ENCODE peak calls at places on chromosomes 13 and 19, in seven cellular contexts. V is adipocyte; B is left ventricle myocardium inferior; X is CD8-positive, alpha-beta T cell; K is naive thymus-derived CD4-positive, alpha-beta T cell; O is right lobe of liver; P is neuronal stem cell. D is an unnamed sample. For H3K27me3, the result is how much of the 10 kb centered on the place peaks cover.

GRCh38 chr13:100573121-100573520 is 15.5 kb downstream of the GGACT start:
- DNase-seq in V (peak), B (peak), X (peak), K (peak), O (peak), P (peak), D (peak)

GRCh38 chr13:77040076-77040475 is 13.1 kb upstream of the FBXL3 start:
- DNase-seq in V (no peak), B (no peak), X (no peak), K (no peak), O (no peak), P (no peak), D (no peak)

GRCh38 chr19:12938536-12939291 is at the start of gene CALR:
- DNase-seq in V (peak), B (no peak), X (no peak), K (no peak), O (no peak), P (no peak), D (no peak)

GRCh38 chr13:78241278-78241919 is 322.8 kb upstream of the EDNRB start:
- DNase-seq in V (peak), B (peak), X (no peak), K (no peak), O (peak), P (peak), D (no peak)

GRCh38 chr13:66305960-66306617 is 924.0 kb downstream of the PCDH9 start:
- DNase-seq in V (no peak), B (no peak), X (no peak), K (no peak), O (no peak), P (no peak), D (no peak)

GRCh38 chr19:2148482-2149135 is 2.8 kb downstream of the AP3D1 start:
- DNase-seq in V (no peak), B (no peak), X (no peak), K (no peak), O (no peak), P (no peak), D (no peak)

GRCh38 chr13:48849515-48849914 is 126.2 kb upstream of the FNDC3A start:
- DNase-seq in V (no peak), B (no peak), X (no peak), K (no peak), O (no peak), P (no peak), D (no peak)

GRCh38 chr19:49327878-49328544 is 3.0 kb upstream of the SLC6A16 start:
- DNase-seq in V (peak), B (no peak), X (no peak), K (no peak), O (no peak), P (no peak), D (no peak)

GRCh38 chr19:39335168-39335567 is 675 bp downstream of the GMFG start:
- DNase-seq in V (no peak), B (no peak), X (no peak), K (no peak), O (no peak), P (no peak), D (no peak)

GRCh38 chr13:97883356-97883755 is 70.1 kb upstream of the IPO5 start:
- DNase-seq in V (peak), B (no peak), X (no peak), K (no peak), O (no peak), P (no peak), D (no peak)

GRCh38 chr13:34085199-34085598 is 267.2 kb downstream of the RFC3 start:
- DNase-seq in V (peak), B (no peak), X (no peak), K (no peak), O (no peak), P (no peak), D (no peak)

GRCh38 chr13:46278474-46278873 is 66.7 kb downstream of the LRRC63 start:
- DNase-seq in V (no peak), B (no peak), X (no peak), K (no peak), O (no peak), P (no peak), D (no peak)

GRCh38 chr13:19154843-19155242 is 26.8 kb downstream of the TUBA3C start:
- DNase-seq in V (no peak), B (no peak), X (no peak), K (no peak), O (no peak), P (no peak), D (no peak)

GRCh38 chr19:5977222-5977784 is 637 bp downstream of the RANBP3 start:
- DNase-seq in V (peak), B (no peak), X (no peak), K (no peak), O (no peak), P (no peak), D (no peak)

GRCh38 chr13:40109324-40109958 is 454.0 kb downstream of the COG6 start:
- DNase-seq in V (peak), B (no peak), X (no peak), K (no peak), O (no peak), P (no peak), D (peak)

GRCh38 chr13:25406377-25406776 is 34.6 kb downstream of the ATP8A2 start:
- DNase-seq in V (peak), B (no peak), X (no peak), K (no peak), O (no peak), P (no peak), D (no peak)

GRCh38 chr19:6678690-6679109 is 8.7 kb upstream of the TNFSF14 start:
- DNase-seq in V (peak), B (no peak), X (no peak), K (no peak), O (no peak), P (no peak), D (no peak)

GRCh38 chr19:32876919-32877285 is 7.3 kb upstream of the SLC7A9 start:
- DNase-seq in V (no peak), B (no peak), X (no peak), K (no peak), O (no peak), P (no peak), D (no peak)

GRCh38 chr13:30705672-30706071 is 29.7 kb upstream of the ALOX5AP start:
- DNase-seq in V (no peak), B (no peak), X (no peak), K (no peak), O (no peak), P (no peak), D (no peak)

GRCh38 chr13:77476456-77476855 is 59.0 kb upstream of the SCEL start:
- DNase-seq in V (no peak), B (no peak), X (no peak), K (no peak), O (no peak), P (no peak), D (no peak)

GRCh38 chr19:54464624-54465266 is 1.2 kb upstream of the LENG9 start:
- DNase-seq in V (peak), B (peak), X (no peak), K (peak), O (peak), P (peak), D (peak)

GRCh38 chr13:102571075-102571474 is 25.7 kb upstream of the TPP2 start:
- DNase-seq in V (no peak), B (no peak), X (no peak), K (no peak), O (no peak), P (no peak), D (no peak)

GRCh38 chr19:39030854-39031367 is 1.4 kb downstream of the FBXO27 start:
- DNase-seq in V (no peak), B (no peak), X (no peak), K (no peak), O (no peak), P (peak), D (no peak)

GRCh38 chr13:30224732-30225131 is 82.6 kb downstream of the KATNAL1 start:
- DNase-seq in V (no peak), B (no peak), X (no peak), K (no peak), O (no peak), P (no peak), D (no peak)

GRCh38 chr13:64007334-64007733 is 2591.7 kb upstream of the PCDH20 start:
- DNase-seq in V (peak), B (no peak), X (no peak), K (no peak), O (no peak), P (no peak), D (no peak)

GRCh38 chr19:53864308-53864836 is 3.3 kb upstream of the MYADM start:
- DNase-seq in V (no peak), B (no peak), X (no peak), K (no peak), O (no peak), P (no peak), D (no peak)

GRCh38 chr19:55340784-55341147 is 1.1 kb downstream of the KMT5C start:
- DNase-seq in V (peak), B (no peak), X (no peak), K (no peak), O (no peak), P (no peak), D (no peak)

GRCh38 chr19:37977992-37978391 is 71.0 kb downstream of the SIPA1L3 start:
- DNase-seq in V (no peak), B (no peak), X (no peak), K (no peak), O (no peak), P (no peak), D (no peak)

GRCh38 chr19:16023558-16023915 is 52.8 kb upstream of the TPM4 start:
- DNase-seq in V (no peak), B (no peak), X (no peak), K (no peak), O (no peak), P (no peak), D (no peak)

GRCh38 chr13:30404207-30404606 is 18.1 kb upstream of the UBE2L5 start:
- DNase-seq in V (no peak), B (no peak), X (no peak), K (no peak), O (no peak), P (no peak), D (no peak)

GRCh38 chr13:19862511-19863313 is 737 bp downstream of the ZMYM5 start:
- DNase-seq in V (peak), B (peak), X (peak), K (peak), O (no peak), P (peak), D (no peak)

GRCh38 chr13:99310382-99311031 is 3.3 kb upstream of the GPR183 start:
- DNase-seq in V (peak), B (no peak), X (no peak), K (no peak), O (no peak), P (no peak), D (no peak)

GRCh38 chr13:21219044-21219381 is 42.6 kb downstream of the MRPL57 start:
- DNase-seq in V (no peak), B (no peak), X (no peak), K (no peak), O (no peak), P (no peak), D (no peak)

GRCh38 chr13:87089391-87089790 is 581.8 kb upstream of the SLITRK5 start:
- DNase-seq in V (no peak), B (no peak), X (no peak), K (no peak), O (no peak), P (no peak), D (no peak)

GRCh38 chr13:45554604-45555109 is 60.9 kb downstream of the ERICH6B start:
- DNase-seq in V (no peak), B (no peak), X (no peak), K (no peak), O (no peak), P (no peak), D (no peak)

GRCh38 chr13:83065136-83065535 is 817.1 kb downstream of the SLITRK1 start:
- DNase-seq in V (peak), B (no peak), X (no peak), K (no peak), O (no peak), P (no peak), D (no peak)

DNA sequence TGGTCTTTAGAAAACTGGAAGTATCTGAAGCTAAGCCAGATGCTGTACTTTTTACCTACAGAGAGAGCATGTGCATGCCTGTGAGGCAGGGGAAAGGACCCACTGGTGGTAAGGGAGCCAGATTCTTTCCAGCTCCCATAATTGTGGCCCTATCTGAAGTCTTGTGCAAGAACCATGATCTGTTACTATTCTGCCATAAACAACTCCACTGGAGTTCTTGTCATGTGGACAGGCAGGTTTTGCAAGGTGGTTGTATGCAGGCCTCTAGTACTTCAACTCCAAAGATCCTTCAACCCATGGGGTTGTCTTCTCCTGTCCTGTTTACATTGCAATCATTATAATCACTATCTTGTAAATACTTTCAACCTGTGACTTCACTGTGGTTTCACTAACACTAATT is 14.1 kb downstream of the PROSER1 start:
- DNase-seq in V (peak), B (no peak), X (no peak), K (no peak), O (no peak), P (no peak), D (no peak)
- H3K27me3 ChIP-seq in V (under half), B (under half), X (under half), K (under half), O (under half), P (under half), D (under half)

GRCh38 chr19:18590273-18591272 is 2.0 kb downstream of the REX1BD start:
- DNase-seq in V (peak), B (no peak), X (no peak), K (no peak), O (no peak), P (peak), D (peak)
- H3K27me3 ChIP-seq in V (under half), B (under half), X (under half), K (under half), O (under half), P (under half), D (under half)

GRCh38 chr13:27928353-27928804 is 8.6 kb downstream of the PDX1 start:
- DNase-seq in V (no peak), B (no peak), X (no peak), K (no peak), O (no peak), P (no peak), D (no peak)

GRCh38 chr13:27926644-27927434 is 7.0 kb downstream of the PDX1 start:
- DNase-seq in V (no peak), B (no peak), X (no peak), K (no peak), O (no peak), P (peak), D (no peak)

GRCh38 chr13:27929868-27930267 is 10.1 kb downstream of the PDX1 start:
- DNase-seq in V (no peak), B (no peak), X (no peak), K (no peak), O (no peak), P (no peak), D (no peak)

GRCh38 chr13:27927444-27928352 is 7.9 kb downstream of the PDX1 start:
- DNase-seq in V (no peak), B (no peak), X (no peak), K (no peak), O (no peak), P (peak), D (no peak)

GRCh38 chr13:27928805-27929753 is 9.3 kb downstream of the PDX1 start:
- DNase-seq in V (no peak), B (no peak), X (no peak), K (no peak), O (no peak), P (no peak), D (no peak)
- H3K27me3 ChIP-seq in V (half or more), B (half or more), X (under half), K (under half), O (under half), P (half or more), D (half or more)

GRCh38 chr13:112636401-112636975 is 48.5 kb upstream of the TUBGCP3 start:
- DNase-seq in V (no peak), B (no peak), X (no peak), K (no peak), O (no peak), P (no peak), D (no peak)

GRCh38 chr13:112637017-112637801 is 49.3 kb upstream of the TUBGCP3 start:
- DNase-seq in V (no peak), B (no peak), X (no peak), K (no peak), O (no peak), P (no peak), D (no peak)

GRCh38 chr13:112634102-112634501 is 46.1 kb upstream of the TUBGCP3 start:
- DNase-seq in V (no peak), B (no peak), X (no peak), K (no peak), O (no peak), P (no peak), D (no peak)

GRCh38 chr13:112638157-112638750 is 50.3 kb upstream of the TUBGCP3 start:
- DNase-seq in V (no peak), B (no peak), X (no peak), K (no peak), O (no peak), P (no peak), D (no peak)

GRCh38 chr13:112635323-112635722 is 47.4 kb upstream of the TUBGCP3 start:
- DNase-seq in V (no peak), B (no peak), X (no peak), K (no peak), O (no peak), P (no peak), D (no peak)
- H3K27me3 ChIP-seq in V (half or more), B (half or more), X (under half), K (under half), O (under half), P (under half), D (under half)

DNA sequence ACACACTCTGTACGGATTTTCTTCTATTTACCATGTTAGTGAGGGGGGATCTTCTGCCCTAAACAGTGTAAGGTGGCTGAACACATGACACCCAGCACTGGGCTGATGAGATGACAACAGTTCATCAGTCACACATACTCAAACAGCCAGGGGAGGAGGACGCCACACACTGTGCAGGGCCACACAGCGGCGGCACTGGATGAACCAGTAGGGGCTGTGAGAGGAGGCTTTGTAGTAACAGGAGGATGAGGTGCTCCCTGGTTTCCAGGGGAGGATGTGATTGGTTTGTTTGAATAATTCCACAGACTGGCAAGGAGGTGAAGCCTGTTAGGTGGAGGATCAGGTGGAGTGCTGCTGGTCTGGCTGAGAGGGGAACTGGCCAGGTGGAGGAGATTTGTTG is 16.3 kb upstream of the GTF3A start:
- DNase-seq in V (no peak), B (no peak), X (no peak), K (no peak), O (no peak), P (no peak), D (no peak)
- H3K27me3 ChIP-seq in V (under half), B (under half), X (under half), K (under half), O (under half), P (under half), D (under half)

DNA sequence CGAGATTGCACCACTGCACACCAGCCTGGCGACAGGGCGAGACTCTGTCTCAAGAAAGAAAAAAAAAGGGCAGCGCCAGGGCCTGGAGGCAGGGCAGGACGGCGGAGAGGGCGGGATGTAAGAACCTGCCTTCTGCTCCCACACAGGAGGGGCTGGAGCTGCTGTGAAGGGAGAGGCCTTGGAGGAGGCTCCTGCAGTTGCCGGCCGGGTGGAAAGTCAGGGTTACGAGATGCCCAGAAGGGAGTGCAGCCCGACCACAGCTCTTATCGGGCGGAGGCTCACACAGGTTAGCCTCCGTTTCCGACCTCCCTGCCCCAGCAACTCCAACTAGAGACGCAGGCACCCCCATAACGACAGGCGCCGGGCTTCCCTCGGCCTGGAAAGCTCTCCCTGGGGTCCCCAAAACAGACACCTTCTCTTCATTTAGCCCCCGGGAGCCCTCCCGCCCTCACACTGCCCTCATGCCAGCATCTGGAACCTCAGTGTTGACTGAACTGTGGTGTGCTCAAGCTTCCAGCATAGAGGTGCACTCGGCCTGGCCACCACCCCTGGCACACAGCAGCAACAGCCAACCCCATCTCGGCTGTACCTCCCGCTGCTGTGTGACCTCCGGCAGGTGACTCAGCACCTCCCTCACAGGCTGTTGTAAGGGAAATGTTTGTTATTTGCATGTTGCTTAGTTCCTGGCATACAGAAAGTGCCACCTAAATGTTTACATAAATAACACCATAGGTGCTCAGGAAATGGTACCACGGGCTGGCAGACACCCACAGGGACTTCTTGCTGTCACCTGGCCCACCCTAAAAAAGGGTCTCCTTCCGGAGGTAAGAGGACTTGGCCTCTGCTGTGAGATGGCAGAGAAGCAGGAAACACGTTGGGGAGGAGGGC is 1.3 kb downstream of the PLPP2 start:
- DNase-seq in V (peak), B (no peak), X (no peak), K (no peak), O (peak), P (no peak), D (peak)
- H3K27me3 ChIP-seq in V (under half), B (half or more), X (under half), K (under half), O (under half), P (half or more), D (under half)

GRCh38 chr19:3322199-3322978 is 44.0 kb upstream of the NFIC start:
- DNase-seq in V (no peak), B (no peak), X (no peak), K (no peak), O (no peak), P (no peak), D (no peak)

GRCh38 chr19:3320853-3321252 is 45.5 kb upstream of the NFIC start:
- DNase-seq in V (no peak), B (no peak), X (no peak), K (no peak), O (no peak), P (no peak), D (no peak)

GRCh38 chr19:3319643-3320353 is 46.6 kb upstream of the NFIC start:
- DNase-seq in V (no peak), B (no peak), X (no peak), K (no peak), O (no peak), P (no peak), D (no peak)

GRCh38 chr19:3321696-3322095 is 44.7 kb upstream of the NFIC start:
- DNase-seq in V (no peak), B (no peak), X (no peak), K (no peak), O (no peak), P (no peak), D (no peak)

DNA sequence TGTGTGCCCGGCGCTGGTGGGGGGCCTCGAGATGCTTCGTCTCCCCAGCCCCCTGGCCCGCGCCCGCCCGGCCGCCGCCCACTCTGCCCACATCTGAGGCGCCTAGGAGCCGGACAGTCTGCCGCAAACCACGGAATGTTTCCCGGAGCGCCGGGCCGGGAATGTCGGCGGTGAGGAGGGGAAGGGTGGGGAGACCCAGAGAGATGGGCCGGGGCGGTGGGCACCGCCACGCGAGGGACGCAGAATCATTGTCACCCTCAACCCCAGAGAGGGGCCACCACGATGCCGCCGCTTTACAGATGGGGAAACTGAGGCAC is 46.1 kb upstream of the NFIC start:
- DNase-seq in V (no peak), B (no peak), X (no peak), K (no peak), O (no peak), P (no peak), D (no peak)
- H3K27me3 ChIP-seq in V (under half), B (half or more), X (under half), K (under half), O (under half), P (under half), D (under half)